ENCODE peak calls at places on chromosomes 2 and 18, in four cellular contexts. M is body of pancreas, D is OCI-LY7, Q is upper lobe of right lung. V is an unnamed sample.

GRCh38 chr2:108719149-108720044 is at the start of gene RANBP2:
- DNase-seq in M (peak; percentile 95), D (peak; percentile 97), Q (peak; percentile 98), V (peak; percentile 97)

GRCh38 chr2:230680463-230681195 is 32.0 kb upstream of the CAB39 start:
- DNase-seq in Q (no peak), D (no peak), M (no peak), V (no peak)

GRCh38 chr2:237956402-237956736 is 10.4 kb upstream of the UBE2F start:
- DNase-seq in D (no peak), Q (no peak), M (no peak), V (no peak)

GRCh38 chr2:202377308-202377736 is 1.2 kb downstream of the BMPR2 start:
- DNase-seq in M (peak; percentile 55), Q (peak; percentile 80), D (peak; percentile 44), V (peak; percentile 92)

GRCh38 chr2:181628590-181629585 is 28.0 kb downstream of the CERKL start:
- DNase-seq in Q (no peak), M (no peak), D (no peak), V (no peak)

GRCh38 chr2:120978359-120979050 is 242.8 kb downstream of the GLI2 start:
- DNase-seq in Q (peak; percentile 52), D (no peak), M (no peak), V (no peak)

GRCh38 chr2:29518988-29519925 is 402.1 kb downstream of the ALK start:
- DNase-seq in D (no peak), Q (no peak), M (peak; percentile 77), V (no peak)

GRCh38 chr18:2927745-2928144 is 80.9 kb downstream of the EMILIN2 start:
- DNase-seq in M (no peak), Q (no peak), D (no peak), V (no peak)

GRCh38 chr2:231159306-231159705 is 34.5 kb upstream of the HTR2B start:
- DNase-seq in D (no peak), Q (no peak), M (no peak), V (no peak)

GRCh38 chr18:42706029-42706608 is 409.4 kb downstream of the RIT2 start:
- DNase-seq in M (no peak), D (no peak), Q (no peak), V (no peak)

GRCh38 chr2:8539743-8540551 is 141.9 kb upstream of the ID2 start:
- DNase-seq in D (no peak), M (peak; percentile 58), Q (no peak), V (no peak)

GRCh38 chr2:236768393-236769140 is 198.9 kb downstream of the ACKR3 start:
- DNase-seq in D (no peak), M (no peak), Q (no peak), V (no peak)

GRCh38 chr2:148244593-148245292 is 223.9 kb downstream of the MBD5 start:
- DNase-seq in Q (no peak), M (no peak), D (no peak), V (no peak)

GRCh38 chr2:71730785-71731383 is 277.5 kb downstream of the DYSF start:
- DNase-seq in Q (no peak), D (no peak), M (no peak), V (no peak)

GRCh38 chr2:203177361-203177760 is 61.5 kb upstream of the CYP20A1 start:
- DNase-seq in Q (no peak), M (no peak), D (no peak), V (no peak)

GRCh38 chr18:35409921-35410320 is 32.8 kb upstream of the ZNF396 start:
- DNase-seq in M (no peak), Q (no peak), D (no peak), V (no peak)

GRCh38 chr2:236507393-236508085 is 62.1 kb upstream of the ACKR3 start:
- DNase-seq in M (peak; percentile 78), Q (peak; percentile 90), D (no peak), V (peak; percentile 90)

GRCh38 chr2:239082425-239082824 is 234.5 kb downstream of the TWIST2 start:
- DNase-seq in D (no peak), M (no peak), Q (no peak), V (no peak)

GRCh38 chr18:41982942-41983660 is 28.1 kb downstream of the PIK3C3 start:
- DNase-seq in D (no peak), Q (no peak), M (no peak), V (no peak)

GRCh38 chr18:48007955-48008701 is 77.7 kb upstream of the SMAD2 start:
- DNase-seq in D (no peak), Q (peak; percentile 88), M (peak; percentile 86), V (no peak)

GRCh38 chr2:162125138-162125537 is 26.9 kb downstream of the GCG start:
- DNase-seq in M (no peak), Q (no peak), D (no peak), V (no peak)

DNA sequence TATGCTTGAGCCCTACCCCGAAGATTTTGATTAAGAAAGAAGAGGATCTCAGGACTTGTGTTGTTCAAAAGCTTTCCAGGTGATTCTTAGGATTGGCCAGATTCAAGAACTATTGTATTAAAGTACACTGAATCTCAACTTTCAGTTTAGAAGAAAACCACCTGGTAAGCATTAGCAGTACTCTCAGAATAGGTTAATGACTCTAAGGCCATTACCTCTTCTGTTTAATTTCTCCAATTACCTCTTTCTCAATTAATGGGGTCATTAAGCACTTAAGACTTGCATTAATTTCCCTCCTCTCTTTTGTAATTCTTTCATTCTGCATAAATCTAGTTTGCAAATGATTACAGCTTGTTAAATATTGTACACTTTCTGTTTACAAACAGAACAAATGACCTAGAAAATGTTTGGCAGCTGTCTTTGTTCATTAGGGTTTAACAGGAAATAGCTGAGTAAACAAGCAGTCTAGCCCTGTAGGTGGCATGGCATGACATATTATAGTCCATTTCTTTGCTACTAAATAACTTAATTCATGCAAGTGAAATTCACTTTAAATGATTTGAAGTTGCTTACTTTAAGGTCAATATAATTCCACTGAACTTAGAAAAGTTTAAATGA is 20.4 kb upstream of the TDRD15 start:
- DNase-seq in M (no peak), Q (no peak), D (no peak), V (no peak)
- TF ChIP-seq CTCF in M (no peak), Q (no peak), D (peak; percentile 44), V (no peak)

GRCh38 chr2:46564350-46564749 is 85.0 kb downstream of the TMEM247 start:
- DNase-seq in D (no peak), M (no peak), Q (no peak), V (no peak)

GRCh38 chr2:46561731-46562450 is 82.5 kb downstream of the TMEM247 start:
- DNase-seq in D (no peak), M (no peak), Q (no peak), V (no peak)

GRCh38 chr2:46563110-46563731 is 83.9 kb downstream of the TMEM247 start:
- DNase-seq in M (no peak), Q (no peak), D (no peak), V (no peak)

GRCh38 chr2:46564811-46565241 is 85.5 kb downstream of the TMEM247 start:
- DNase-seq in Q (no peak), D (peak; percentile 71), M (no peak), V (no peak)

DNA sequence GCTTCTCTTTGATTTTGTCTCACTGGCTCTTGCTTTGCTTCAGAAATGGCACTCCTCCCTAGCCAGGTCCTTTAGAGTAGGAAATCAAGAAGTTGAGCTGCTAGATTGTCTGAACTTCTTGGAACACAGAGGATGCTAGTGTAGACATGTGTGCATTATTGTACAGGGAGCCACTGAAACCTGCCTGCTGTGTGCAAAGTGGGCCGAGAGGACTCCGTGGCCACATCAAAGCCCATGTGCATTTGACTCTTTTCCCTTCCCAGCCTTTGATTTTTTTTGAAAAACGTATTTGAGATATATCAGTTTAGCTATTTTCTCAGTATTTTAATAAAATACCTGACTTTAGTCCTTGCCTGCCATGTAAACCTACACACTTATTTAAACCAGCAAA is 83.1 kb downstream of the TMEM247 start:
- DNase-seq in Q (no peak), D (no peak), M (no peak), V (no peak)
- H3K27ac ChIP-seq in Q (no peak overlapping the region), D (peak overlapping the region; percentile 100), M (no peak overlapping the region), V (peak overlapping the region; percentile 0)

DNA sequence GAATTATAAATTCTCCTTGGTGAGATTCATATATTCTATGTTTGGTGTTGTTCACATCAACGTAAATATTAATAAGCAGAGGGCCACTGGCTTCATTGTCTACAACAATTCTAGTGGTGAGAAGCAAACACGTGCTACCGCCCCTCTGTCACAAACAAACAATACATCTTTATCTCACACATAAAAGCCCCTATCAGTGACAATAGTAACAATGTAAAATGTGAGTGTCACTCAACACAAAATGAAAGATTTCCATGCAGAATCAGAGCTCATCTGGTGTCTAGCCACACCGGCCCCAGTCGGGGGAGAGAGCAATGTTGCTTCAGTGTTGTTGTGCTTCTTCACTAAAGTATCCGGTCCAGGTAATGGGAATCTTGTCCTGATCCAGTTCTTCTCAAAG is 932.6 kb downstream of the SOCS6 start:
- DNase-seq in D (no peak), M (no peak), Q (no peak), V (no peak)
- H3K9me3 ChIP-seq in D (no peaks in the 10 kb centered on the region), M (no peaks in the 10 kb centered on the region), Q (no peaks in the 10 kb centered on the region), V (no peaks in the 10 kb centered on the region)

GRCh38 chr2:16034151-16034974 is 94.0 kb downstream of the MYCN start:
- DNase-seq in Q (no peak), D (no peak), M (no peak), V (no peak)
- TF ChIP-seq CTCF in Q (no peak), D (no peak), M (no peak), V (no peak)